ENCODE peak calls at places on chromosomes 13 and 19, in nine cellular contexts. One of them, this sample, is unnamed.

GRCh38 chr13:49098771-49099512 is 121.2 kb upstream of the MLNR start:
- DNase-seq in T1000: no peak
- DNase-seq in stomach: no peak
- DNase-seq in testis: no peak
- DNase-seq in stimulated activated CD8-positive, alpha-beta memory T cell treated with anti-CD3 and anti-CD28 coated beads, Interleukin-4, amount 100 ng/mL, for 4 hours: no peak
- DNase-seq in activated naive CD4-positive, alpha-beta T cell treated with Interleukin-2 at 50 U/mL for 16 hours: no peak
- DNase-seq in dorsolateral prefrontal cortex: no peak
- DNase-seq in Kasumi-1: peak; percentile 39
- DNase-seq in NT2/D1: no peak
- DNase-seq in this sample: no peak

GRCh38 chr13:74194856-74195255 is 60.7 kb upstream of the KLF12 start:
- DNase-seq in T1000: no peak
- DNase-seq in activated naive CD4-positive, alpha-beta T cell treated with Interleukin-2 at 50 U/mL for 16 hours: no peak
- DNase-seq in testis: no peak
- DNase-seq in NT2/D1: no peak
- DNase-seq in stomach: no peak
- DNase-seq in stimulated activated CD8-positive, alpha-beta memory T cell treated with anti-CD3 and anti-CD28 coated beads, Interleukin-4, amount 100 ng/mL, for 4 hours: no peak
- DNase-seq in dorsolateral prefrontal cortex: no peak
- DNase-seq in Kasumi-1: no peak
- DNase-seq in this sample: no peak

GRCh38 chr13:100423375-100423774 is 165.2 kb downstream of the GGACT start:
- DNase-seq in NT2/D1: no peak
- DNase-seq in testis: no peak
- DNase-seq in activated naive CD4-positive, alpha-beta T cell treated with Interleukin-2 at 50 U/mL for 16 hours: no peak
- DNase-seq in stimulated activated CD8-positive, alpha-beta memory T cell treated with anti-CD3 and anti-CD28 coated beads, Interleukin-4, amount 100 ng/mL, for 4 hours: no peak
- DNase-seq in Kasumi-1: no peak
- DNase-seq in stomach: no peak
- DNase-seq in dorsolateral prefrontal cortex: no peak
- DNase-seq in T1000: no peak
- DNase-seq in this sample: no peak

GRCh38 chr13:21047087-21047486 is 14.3 kb downstream of the LATS2 start:
- DNase-seq in stimulated activated CD8-positive, alpha-beta memory T cell treated with anti-CD3 and anti-CD28 coated beads, Interleukin-4, amount 100 ng/mL, for 4 hours: no peak
- DNase-seq in stomach: no peak
- DNase-seq in dorsolateral prefrontal cortex: no peak
- DNase-seq in Kasumi-1: no peak
- DNase-seq in T1000: no peak
- DNase-seq in testis: no peak
- DNase-seq in activated naive CD4-positive, alpha-beta T cell treated with Interleukin-2 at 50 U/mL for 16 hours: no peak
- DNase-seq in NT2/D1: no peak
- DNase-seq in this sample: no peak

GRCh38 chr13:36530050-36530789 is 97.9 kb downstream of the CCNA1 start:
- DNase-seq in Kasumi-1: no peak
- DNase-seq in NT2/D1: no peak
- DNase-seq in activated naive CD4-positive, alpha-beta T cell treated with Interleukin-2 at 50 U/mL for 16 hours: no peak
- DNase-seq in stimulated activated CD8-positive, alpha-beta memory T cell treated with anti-CD3 and anti-CD28 coated beads, Interleukin-4, amount 100 ng/mL, for 4 hours: no peak
- DNase-seq in stomach: no peak
- DNase-seq in T1000: no peak
- DNase-seq in dorsolateral prefrontal cortex: peak; percentile 58
- DNase-seq in testis: peak; percentile 16
- DNase-seq in this sample: no peak

GRCh38 chr13:94110011-94110410 is 369.5 kb downstream of the DCT start:
- DNase-seq in dorsolateral prefrontal cortex: no peak
- DNase-seq in testis: no peak
- DNase-seq in activated naive CD4-positive, alpha-beta T cell treated with Interleukin-2 at 50 U/mL for 16 hours: no peak
- DNase-seq in stimulated activated CD8-positive, alpha-beta memory T cell treated with anti-CD3 and anti-CD28 coated beads, Interleukin-4, amount 100 ng/mL, for 4 hours: no peak
- DNase-seq in Kasumi-1: no peak
- DNase-seq in stomach: no peak
- DNase-seq in T1000: no peak
- DNase-seq in NT2/D1: no peak
- DNase-seq in this sample: no peak

GRCh38 chr19:18408053-18408476 is 10.6 kb upstream of the LRRC25 start:
- DNase-seq in testis: no peak
- DNase-seq in dorsolateral prefrontal cortex: no peak
- DNase-seq in stomach: peak; percentile 74
- DNase-seq in activated naive CD4-positive, alpha-beta T cell treated with Interleukin-2 at 50 U/mL for 16 hours: no peak
- DNase-seq in T1000: no peak
- DNase-seq in NT2/D1: no peak
- DNase-seq in stimulated activated CD8-positive, alpha-beta memory T cell treated with anti-CD3 and anti-CD28 coated beads, Interleukin-4, amount 100 ng/mL, for 4 hours: no peak
- DNase-seq in Kasumi-1: peak; percentile 46
- DNase-seq in this sample: no peak

GRCh38 chr19:18591735-18592385 is 3.3 kb downstream of the REX1BD start:
- DNase-seq in testis: no peak
- DNase-seq in stomach: no peak
- DNase-seq in activated naive CD4-positive, alpha-beta T cell treated with Interleukin-2 at 50 U/mL for 16 hours: no peak
- DNase-seq in NT2/D1: no peak
- DNase-seq in stimulated activated CD8-positive, alpha-beta memory T cell treated with anti-CD3 and anti-CD28 coated beads, Interleukin-4, amount 100 ng/mL, for 4 hours: no peak
- DNase-seq in Kasumi-1: no peak
- DNase-seq in dorsolateral prefrontal cortex: no peak
- DNase-seq in T1000: no peak
- DNase-seq in this sample: no peak

GRCh38 chr19:10876459-10877240 is 5.3 kb downstream of the CARM1 start:
- DNase-seq in stimulated activated CD8-positive, alpha-beta memory T cell treated with anti-CD3 and anti-CD28 coated beads, Interleukin-4, amount 100 ng/mL, for 4 hours: no peak
- DNase-seq in Kasumi-1: no peak
- DNase-seq in testis: no peak
- DNase-seq in activated naive CD4-positive, alpha-beta T cell treated with Interleukin-2 at 50 U/mL for 16 hours: no peak
- DNase-seq in dorsolateral prefrontal cortex: peak; percentile 46
- DNase-seq in NT2/D1: no peak
- DNase-seq in stomach: no peak
- DNase-seq in T1000: no peak
- DNase-seq in this sample: no peak

This sample was measured in immature natural killer cell.